ENCODE peak calls at places on chromosome 3, in five cellular contexts. I, M, L, W and D are unnamed samples.

GRCh38 chr3:141231101-141231922 is at the start of gene PXYLP1:
- DNase-seq in W (peak), M (peak), I (peak), L (peak), D (peak)

GRCh38 chr3:8712045-8712870 is 21.3 kb upstream of the CAV3 start:
- DNase-seq in M (no peak), W (no peak), I (no peak), L (no peak), D (no peak)

GRCh38 chr3:101973163-101973505 is 123.8 kb downstream of the NFKBIZ start:
- DNase-seq in L (no peak), I (no peak), W (no peak), M (no peak), D (no peak)

GRCh38 chr3:195194559-195195161 is 76.3 kb downstream of the XXYLT1 start:
- DNase-seq in L (no peak), W (no peak), I (no peak), M (no peak), D (no peak)

GRCh38 chr3:178036745-178037144 is 499.5 kb upstream of the KCNMB2 start:
- DNase-seq in W (no peak), L (no peak), I (no peak), M (no peak), D (no peak)

GRCh38 chr3:195877767-195878423 is 30.5 kb downstream of the TNK2 start:
- DNase-seq in M (no peak), W (no peak), I (no peak), L (no peak), D (no peak)

GRCh38 chr3:123080864-123081562 is 14.2 kb downstream of the PDIA5 start:
- DNase-seq in I (no peak), M (no peak), W (no peak), L (no peak), D (no peak)

GRCh38 chr3:14524311-14524711 is 15.8 kb downstream of the GRIP2 start:
- DNase-seq in W (peak), M (no peak), L (no peak), I (no peak), D (no peak)

GRCh38 chr3:143657391-143657790 is 190.9 kb downstream of the SLC9A9 start:
- DNase-seq in L (no peak), W (no peak), M (no peak), I (no peak), D (no peak)

GRCh38 chr3:40583691-40584090 is 58.9 kb downstream of the ZNF621 start:
- DNase-seq in I (no peak), L (no peak), M (no peak), W (no peak), D (no peak)

GRCh38 chr3:24086597-24087369 is 141.7 kb downstream of the NR1D2 start:
- DNase-seq in W (no peak), M (peak), I (no peak), L (no peak), D (no peak)

GRCh38 chr3:15682766-15683165 is 81.2 kb downstream of the BTD start:
- DNase-seq in W (no peak), I (no peak), L (no peak), M (no peak), D (no peak)

GRCh38 chr3:31610700-31611275 is 78.1 kb downstream of the STT3B start:
- DNase-seq in M (no peak), L (no peak), I (no peak), W (no peak), D (peak)

GRCh38 chr3:123813876-123814275 is 70.3 kb downstream of the MYLK start:
- DNase-seq in M (no peak), W (no peak), I (no peak), L (no peak), D (no peak)

GRCh38 chr3:121651684-121652083 is 9.0 kb downstream of the HCLS1 start:
- DNase-seq in M (no peak), L (no peak), I (no peak), W (no peak), D (no peak)

GRCh38 chr3:183584246-183584913 is 28.9 kb upstream of the KLHL6 start:
- DNase-seq in I (no peak), W (peak), L (no peak), M (peak), D (peak)

GRCh38 chr3:42814914-42815507 is 5.8 kb downstream of the ACKR2 start:
- DNase-seq in M (no peak), W (no peak), I (no peak), L (no peak), D (no peak)

GRCh38 chr3:114584734-114585371 is 291.0 kb downstream of the TIGIT start:
- DNase-seq in M (no peak), W (no peak), I (no peak), L (no peak), D (peak)

GRCh38 chr3:67678665-67679064 is 24.3 kb upstream of the SUCLG2 start:
- DNase-seq in W (no peak), M (no peak), L (no peak), I (no peak), D (no peak)

GRCh38 chr3:48015451-48016182 is 599 bp downstream of the MAP4 start:
- DNase-seq in M (peak), I (no peak), W (no peak), L (no peak), D (no peak)

GRCh38 chr3:195001961-195002861 is 268.7 kb downstream of the XXYLT1 start:
- DNase-seq in W (peak), M (no peak), I (no peak), L (no peak), D (peak)

GRCh38 chr3:182704926-182705325 is 88.4 kb upstream of the ATP11B start:
- DNase-seq in L (no peak), M (no peak), W (no peak), I (no peak), D (no peak)

GRCh38 chr3:190175490-190175889 is 54.8 kb upstream of the P3H2 start:
- DNase-seq in L (no peak), W (no peak), I (no peak), M (no peak), D (no peak)

GRCh38 chr3:113277886-113278598 is 66.7 kb downstream of the BOC start:
- DNase-seq in M (peak), W (no peak), I (no peak), L (no peak), D (no peak)

GRCh38 chr3:64988188-64988587 is 300.4 kb upstream of the ADAMTS9 start:
- DNase-seq in W (no peak), L (no peak), M (no peak), I (no peak), D (no peak)

GRCh38 chr3:112320698-112321097 is 12.3 kb upstream of the CD200 start:
- DNase-seq in L (no peak), W (no peak), M (no peak), I (no peak), D (no peak)

GRCh38 chr3:135982922-135983581 is 17.5 kb downstream of the PPP2R3A start:
- DNase-seq in L (no peak), I (no peak), M (no peak), W (no peak), D (no peak)

GRCh38 chr3:57783186-57784088 is 27.3 kb downstream of the SLMAP start:
- DNase-seq in I (no peak), M (no peak), W (peak), L (no peak), D (no peak)